ENCODE peak calls at places on chromosomes 2 and 18, in six cellular contexts. One of them, this sample, is unnamed.

GRCh38 chr2:102717308-102718018 is 44.4 kb upstream of the TMEM182 start:
- DNase-seq in H9: no peak
- DNase-seq in A172: peak; percentile 9
- DNase-seq in Kasumi-1: no peak
- DNase-seq in fibroblast of the aortic adventitia: peak; percentile 71
- DNase-seq in activated CD4-positive, alpha-beta T cell treated with anti-CD3 and anti-CD28 coated beads, Interleukin-2, amount 50 U/mL, for 48 hours: no peak
- DNase-seq in this sample: peak; percentile 78

GRCh38 chr2:192544371-192544955 is 349.7 kb upstream of the TMEFF2 start:
- DNase-seq in H9: no peak
- DNase-seq in A172: peak; percentile 50
- DNase-seq in Kasumi-1: no peak
- DNase-seq in fibroblast of the aortic adventitia: peak; percentile 83
- DNase-seq in activated CD4-positive, alpha-beta T cell treated with anti-CD3 and anti-CD28 coated beads, Interleukin-2, amount 50 U/mL, for 48 hours: no peak
- DNase-seq in this sample: no peak

GRCh38 chr2:121363632-121364420 is 78.8 kb upstream of the TFCP2L1 start:
- DNase-seq in H9: no peak
- DNase-seq in A172: peak; percentile 71
- DNase-seq in Kasumi-1: no peak
- DNase-seq in fibroblast of the aortic adventitia: peak; percentile 88
- DNase-seq in activated CD4-positive, alpha-beta T cell treated with anti-CD3 and anti-CD28 coated beads, Interleukin-2, amount 50 U/mL, for 48 hours: no peak
- DNase-seq in this sample: peak; percentile 76

GRCh38 chr2:209331291-209331844 is 92.5 kb upstream of the MAP2 start:
- DNase-seq in H9: no peak
- DNase-seq in A172: peak; percentile 64
- DNase-seq in Kasumi-1: peak; percentile 2
- DNase-seq in fibroblast of the aortic adventitia: peak; percentile 77
- DNase-seq in activated CD4-positive, alpha-beta T cell treated with anti-CD3 and anti-CD28 coated beads, Interleukin-2, amount 50 U/mL, for 48 hours: no peak
- DNase-seq in this sample: no peak

GRCh38 chr2:185970148-185970852 is 231.7 kb downstream of the FSIP2 start:
- DNase-seq in H9: no peak
- DNase-seq in A172: no peak
- DNase-seq in Kasumi-1: no peak
- DNase-seq in fibroblast of the aortic adventitia: no peak
- DNase-seq in activated CD4-positive, alpha-beta T cell treated with anti-CD3 and anti-CD28 coated beads, Interleukin-2, amount 50 U/mL, for 48 hours: no peak
- DNase-seq in this sample: no peak

GRCh38 chr18:79582978-79583377 is 96.6 kb upstream of the CTDP1 start:
- DNase-seq in H9: no peak
- DNase-seq in A172: no peak
- DNase-seq in Kasumi-1: no peak
- DNase-seq in fibroblast of the aortic adventitia: no peak
- DNase-seq in activated CD4-positive, alpha-beta T cell treated with anti-CD3 and anti-CD28 coated beads, Interleukin-2, amount 50 U/mL, for 48 hours: no peak
- DNase-seq in this sample: no peak

GRCh38 chr2:109439897-109440506 is 173.8 kb downstream of the SEPTIN10 start:
- DNase-seq in H9: no peak
- DNase-seq in A172: no peak
- DNase-seq in Kasumi-1: no peak
- DNase-seq in fibroblast of the aortic adventitia: no peak
- DNase-seq in activated CD4-positive, alpha-beta T cell treated with anti-CD3 and anti-CD28 coated beads, Interleukin-2, amount 50 U/mL, for 48 hours: no peak
- DNase-seq in this sample: no peak

GRCh38 chr2:100982431-100982861 is 19.6 kb upstream of the RPL31 start:
- DNase-seq in H9: peak; percentile 54
- DNase-seq in A172: no peak
- DNase-seq in Kasumi-1: no peak
- DNase-seq in fibroblast of the aortic adventitia: no peak
- DNase-seq in activated CD4-positive, alpha-beta T cell treated with anti-CD3 and anti-CD28 coated beads, Interleukin-2, amount 50 U/mL, for 48 hours: no peak
- DNase-seq in this sample: no peak

GRCh38 chr18:66226782-66227181 is 377.1 kb downstream of the CDH19 start:
- DNase-seq in H9: no peak
- DNase-seq in A172: no peak
- DNase-seq in Kasumi-1: no peak
- DNase-seq in fibroblast of the aortic adventitia: no peak
- DNase-seq in activated CD4-positive, alpha-beta T cell treated with anti-CD3 and anti-CD28 coated beads, Interleukin-2, amount 50 U/mL, for 48 hours: no peak
- DNase-seq in this sample: no peak

GRCh38 chr2:118711603-118712002 is 135.8 kb downstream of the EN1 start:
- DNase-seq in H9: no peak
- DNase-seq in A172: no peak
- DNase-seq in Kasumi-1: no peak
- DNase-seq in fibroblast of the aortic adventitia: no peak
- DNase-seq in activated CD4-positive, alpha-beta T cell treated with anti-CD3 and anti-CD28 coated beads, Interleukin-2, amount 50 U/mL, for 48 hours: no peak
- DNase-seq in this sample: no peak

GRCh38 chr2:20222769-20223344 is 2.1 kb downstream of the SDC1 start:
- DNase-seq in H9: no peak
- DNase-seq in A172: no peak
- DNase-seq in Kasumi-1: no peak
- DNase-seq in fibroblast of the aortic adventitia: no peak
- DNase-seq in activated CD4-positive, alpha-beta T cell treated with anti-CD3 and anti-CD28 coated beads, Interleukin-2, amount 50 U/mL, for 48 hours: no peak
- DNase-seq in this sample: no peak

GRCh38 chr2:38181802-38182517 is 106.0 kb upstream of the CYP1B1 start:
- DNase-seq in H9: no peak
- DNase-seq in A172: no peak
- DNase-seq in Kasumi-1: no peak
- DNase-seq in fibroblast of the aortic adventitia: no peak
- DNase-seq in activated CD4-positive, alpha-beta T cell treated with anti-CD3 and anti-CD28 coated beads, Interleukin-2, amount 50 U/mL, for 48 hours: no peak
- DNase-seq in this sample: no peak

GRCh38 chr18:56511996-56512395 is 126.4 kb downstream of the TXNL1 start:
- DNase-seq in H9: no peak
- DNase-seq in A172: no peak
- DNase-seq in Kasumi-1: no peak
- DNase-seq in fibroblast of the aortic adventitia: no peak
- DNase-seq in activated CD4-positive, alpha-beta T cell treated with anti-CD3 and anti-CD28 coated beads, Interleukin-2, amount 50 U/mL, for 48 hours: no peak
- DNase-seq in this sample: no peak

GRCh38 chr2:28633204-28633603 is 118.4 kb upstream of the PPP1CB start:
- DNase-seq in H9: no peak
- DNase-seq in A172: no peak
- DNase-seq in Kasumi-1: no peak
- DNase-seq in fibroblast of the aortic adventitia: no peak
- DNase-seq in activated CD4-positive, alpha-beta T cell treated with anti-CD3 and anti-CD28 coated beads, Interleukin-2, amount 50 U/mL, for 48 hours: no peak
- DNase-seq in this sample: no peak

GRCh38 chr2:230600881-230601280 is 111.8 kb upstream of the CAB39 start:
- DNase-seq in H9: no peak
- DNase-seq in A172: no peak
- DNase-seq in Kasumi-1: no peak
- DNase-seq in fibroblast of the aortic adventitia: no peak
- DNase-seq in activated CD4-positive, alpha-beta T cell treated with anti-CD3 and anti-CD28 coated beads, Interleukin-2, amount 50 U/mL, for 48 hours: no peak
- DNase-seq in this sample: no peak

GRCh38 chr2:69288429-69288828 is 98.6 kb downstream of the GFPT1 start:
- DNase-seq in H9: no peak
- DNase-seq in A172: no peak
- DNase-seq in Kasumi-1: no peak
- DNase-seq in fibroblast of the aortic adventitia: no peak
- DNase-seq in activated CD4-positive, alpha-beta T cell treated with anti-CD3 and anti-CD28 coated beads, Interleukin-2, amount 50 U/mL, for 48 hours: no peak
- DNase-seq in this sample: no peak

GRCh38 chr18:21996261-21996892 is 173.0 kb upstream of the GATA6 start:
- DNase-seq in H9: no peak
- DNase-seq in A172: no peak
- DNase-seq in Kasumi-1: no peak
- DNase-seq in fibroblast of the aortic adventitia: peak; percentile 51
- DNase-seq in activated CD4-positive, alpha-beta T cell treated with anti-CD3 and anti-CD28 coated beads, Interleukin-2, amount 50 U/mL, for 48 hours: no peak
- DNase-seq in this sample: peak; percentile 24

GRCh38 chr18:26133652-26134051 is at the start of gene PSMA8:
- DNase-seq in H9: peak; percentile 65
- DNase-seq in A172: no peak
- DNase-seq in Kasumi-1: no peak
- DNase-seq in fibroblast of the aortic adventitia: no peak
- DNase-seq in activated CD4-positive, alpha-beta T cell treated with anti-CD3 and anti-CD28 coated beads, Interleukin-2, amount 50 U/mL, for 48 hours: peak; percentile 43
- DNase-seq in this sample: no peak

GRCh38 chr2:70133521-70134348 is 46.5 kb downstream of the PCBP1 start:
- DNase-seq in H9: no peak
- DNase-seq in A172: no peak
- DNase-seq in Kasumi-1: peak; percentile 42
- DNase-seq in fibroblast of the aortic adventitia: peak; percentile 62
- DNase-seq in activated CD4-positive, alpha-beta T cell treated with anti-CD3 and anti-CD28 coated beads, Interleukin-2, amount 50 U/mL, for 48 hours: peak; percentile 59
- DNase-seq in this sample: no peak

GRCh38 chr2:68917034-68917718 is 35.5 kb downstream of the GKN2 start:
- DNase-seq in H9: no peak
- DNase-seq in A172: no peak
- DNase-seq in Kasumi-1: no peak
- DNase-seq in fibroblast of the aortic adventitia: peak; percentile 25
- DNase-seq in activated CD4-positive, alpha-beta T cell treated with anti-CD3 and anti-CD28 coated beads, Interleukin-2, amount 50 U/mL, for 48 hours: no peak
- DNase-seq in this sample: no peak

GRCh38 chr18:24398515-24398914 is 891 bp upstream of the OSBPL1A start:
- DNase-seq in H9: peak; percentile 48
- DNase-seq in A172: peak; percentile 41
- DNase-seq in Kasumi-1: no peak
- DNase-seq in fibroblast of the aortic adventitia: peak; percentile 40
- DNase-seq in activated CD4-positive, alpha-beta T cell treated with anti-CD3 and anti-CD28 coated beads, Interleukin-2, amount 50 U/mL, for 48 hours: no peak
- DNase-seq in this sample: no peak

GRCh38 chr2:126717928-126718327 is 62.0 kb downstream of the GYPC start:
- DNase-seq in H9: no peak
- DNase-seq in A172: no peak
- DNase-seq in Kasumi-1: no peak
- DNase-seq in fibroblast of the aortic adventitia: no peak
- DNase-seq in activated CD4-positive, alpha-beta T cell treated with anti-CD3 and anti-CD28 coated beads, Interleukin-2, amount 50 U/mL, for 48 hours: no peak
- DNase-seq in this sample: no peak

GRCh38 chr2:46653539-46653938 is 174.2 kb downstream of the TMEM247 start:
- DNase-seq in H9: no peak
- DNase-seq in A172: peak; percentile 33
- DNase-seq in Kasumi-1: no peak
- DNase-seq in fibroblast of the aortic adventitia: peak; percentile 90
- DNase-seq in activated CD4-positive, alpha-beta T cell treated with anti-CD3 and anti-CD28 coated beads, Interleukin-2, amount 50 U/mL, for 48 hours: no peak
- DNase-seq in this sample: peak; percentile 48

GRCh38 chr18:31041346-31042067 is 1.0 kb downstream of the DSC3 start:
- DNase-seq in H9: peak; percentile 48
- DNase-seq in A172: no peak
- DNase-seq in Kasumi-1: no peak
- DNase-seq in fibroblast of the aortic adventitia: no peak
- DNase-seq in activated CD4-positive, alpha-beta T cell treated with anti-CD3 and anti-CD28 coated beads, Interleukin-2, amount 50 U/mL, for 48 hours: no peak
- DNase-seq in this sample: peak; percentile 9

GRCh38 chr2:64448069-64448468 is 5.9 kb upstream of the LGALSL start:
- DNase-seq in H9: no peak
- DNase-seq in A172: peak; percentile 4
- DNase-seq in Kasumi-1: no peak
- DNase-seq in fibroblast of the aortic adventitia: no peak
- DNase-seq in activated CD4-positive, alpha-beta T cell treated with anti-CD3 and anti-CD28 coated beads, Interleukin-2, amount 50 U/mL, for 48 hours: no peak
- DNase-seq in this sample: no peak

GRCh38 chr2:31440764-31441163 is 26.2 kb upstream of the XDH start:
- DNase-seq in H9: no peak
- DNase-seq in A172: peak; percentile 80
- DNase-seq in Kasumi-1: no peak
- DNase-seq in fibroblast of the aortic adventitia: peak; percentile 94
- DNase-seq in activated CD4-positive, alpha-beta T cell treated with anti-CD3 and anti-CD28 coated beads, Interleukin-2, amount 50 U/mL, for 48 hours: no peak
- DNase-seq in this sample: peak; percentile 67